ENCODE peak calls at places on chromosomes 5 and 9, in five cellular contexts. One of them, this sample, is unnamed.
A peak's percentile ranks its signal among the peaks of the same experiment; 100 is the strongest.

GRCh38 chr5:178526796-178527457 is 63.3 kb downstream of the COL23A1 start:
- DNase-seq in spleen: peak; percentile 47
- DNase-seq in PC-9: no peak
- DNase-seq in tibial artery: no peak
- DNase-seq in A549: no peak
- DNase-seq in this sample: no peak

GRCh38 chr5:27908341-27908740 is 870.0 kb upstream of the CDH9 start:
- DNase-seq in spleen: no peak
- DNase-seq in PC-9: no peak
- DNase-seq in tibial artery: no peak
- DNase-seq in A549: no peak
- DNase-seq in this sample: no peak

GRCh38 chr5:27462936-27463335 is 424.6 kb upstream of the CDH9 start:
- DNase-seq in spleen: no peak
- DNase-seq in PC-9: no peak
- DNase-seq in tibial artery: no peak
- DNase-seq in A549: no peak
- DNase-seq in this sample: no peak

GRCh38 chr5:181186902-181187499 is 18.0 kb downstream of the TRIM7 start:
- DNase-seq in spleen: peak; percentile 64
- DNase-seq in PC-9: no peak
- DNase-seq in tibial artery: no peak
- DNase-seq in A549: peak; percentile 67
- DNase-seq in this sample: no peak

GRCh38 chr9:137516144-137516917 is 33.9 kb downstream of the PNPLA7 start:
- DNase-seq in spleen: no peak
- DNase-seq in PC-9: no peak
- DNase-seq in tibial artery: no peak
- DNase-seq in A549: no peak
- DNase-seq in this sample: no peak

GRCh38 chr5:137498736-137499505 is at the start of gene SPOCK1:
- DNase-seq in spleen: peak; percentile 87
- DNase-seq in PC-9: peak; percentile 81
- DNase-seq in tibial artery: peak; percentile 60
- DNase-seq in A549: peak; percentile 75
- DNase-seq in this sample: peak; percentile 73

GRCh38 chr5:169945831-169946261 is 34.4 kb downstream of the INSYN2B start:
- DNase-seq in spleen: no peak
- DNase-seq in PC-9: peak; percentile 46
- DNase-seq in tibial artery: peak; percentile 58
- DNase-seq in A549: peak; percentile 22
- DNase-seq in this sample: peak; percentile 29

GRCh38 chr9:21395778-21396717 is 10.8 kb upstream of the IFNA2 start:
- DNase-seq in spleen: peak; percentile 88
- DNase-seq in PC-9: peak; percentile 18
- DNase-seq in tibial artery: peak; percentile 35
- DNase-seq in A549: peak; percentile 42
- DNase-seq in this sample: peak; percentile 52

GRCh38 chr9:125332527-125332926 is 70.9 kb downstream of the GAPVD1 start:
- DNase-seq in spleen: no peak
- DNase-seq in PC-9: no peak
- DNase-seq in tibial artery: no peak
- DNase-seq in A549: no peak
- DNase-seq in this sample: no peak

GRCh38 chr5:175814676-175815075 is 56.7 kb upstream of the CPLX2 start:
- DNase-seq in spleen: peak; percentile 40
- DNase-seq in PC-9: peak; percentile 71
- DNase-seq in tibial artery: no peak
- DNase-seq in A549: peak; percentile 76
- DNase-seq in this sample: peak; percentile 41

GRCh38 chr9:107866912-107867311 is 377.3 kb upstream of the KLF4 start:
- DNase-seq in spleen: no peak
- DNase-seq in PC-9: no peak
- DNase-seq in tibial artery: no peak
- DNase-seq in A549: no peak
- DNase-seq in this sample: no peak

GRCh38 chr9:121914604-121915303 is 178.4 kb downstream of the TTLL11 start:
- DNase-seq in spleen: no peak
- DNase-seq in PC-9: no peak
- DNase-seq in tibial artery: no peak
- DNase-seq in A549: no peak
- DNase-seq in this sample: no peak
- TF ChIP-seq CTCF in spleen: no peak
- TF ChIP-seq CTCF in PC-9: no peak
- TF ChIP-seq CTCF in tibial artery: no peak
- TF ChIP-seq CTCF in A549: no peak
- TF ChIP-seq CTCF in this sample: no peak

GRCh38 chr5:154237946-154238345 is 47.4 kb downstream of the GALNT10 start:
- DNase-seq in spleen: no peak
- DNase-seq in PC-9: no peak
- DNase-seq in tibial artery: no peak
- DNase-seq in A549: no peak
- DNase-seq in this sample: no peak

GRCh38 chr5:154236011-154236410 is 45.5 kb downstream of the GALNT10 start:
- DNase-seq in spleen: no peak
- DNase-seq in PC-9: no peak
- DNase-seq in tibial artery: no peak
- DNase-seq in A549: no peak
- DNase-seq in this sample: no peak

GRCh38 chr5:154238776-154239481 is 48.4 kb downstream of the GALNT10 start:
- DNase-seq in spleen: peak; percentile 84
- DNase-seq in PC-9: no peak
- DNase-seq in tibial artery: no peak
- DNase-seq in A549: no peak
- DNase-seq in this sample: no peak

GRCh38 chr5:154237376-154237743 is 46.8 kb downstream of the GALNT10 start:
- DNase-seq in spleen: no peak
- DNase-seq in PC-9: no peak
- DNase-seq in tibial artery: no peak
- DNase-seq in A549: no peak
- DNase-seq in this sample: no peak

DNA sequence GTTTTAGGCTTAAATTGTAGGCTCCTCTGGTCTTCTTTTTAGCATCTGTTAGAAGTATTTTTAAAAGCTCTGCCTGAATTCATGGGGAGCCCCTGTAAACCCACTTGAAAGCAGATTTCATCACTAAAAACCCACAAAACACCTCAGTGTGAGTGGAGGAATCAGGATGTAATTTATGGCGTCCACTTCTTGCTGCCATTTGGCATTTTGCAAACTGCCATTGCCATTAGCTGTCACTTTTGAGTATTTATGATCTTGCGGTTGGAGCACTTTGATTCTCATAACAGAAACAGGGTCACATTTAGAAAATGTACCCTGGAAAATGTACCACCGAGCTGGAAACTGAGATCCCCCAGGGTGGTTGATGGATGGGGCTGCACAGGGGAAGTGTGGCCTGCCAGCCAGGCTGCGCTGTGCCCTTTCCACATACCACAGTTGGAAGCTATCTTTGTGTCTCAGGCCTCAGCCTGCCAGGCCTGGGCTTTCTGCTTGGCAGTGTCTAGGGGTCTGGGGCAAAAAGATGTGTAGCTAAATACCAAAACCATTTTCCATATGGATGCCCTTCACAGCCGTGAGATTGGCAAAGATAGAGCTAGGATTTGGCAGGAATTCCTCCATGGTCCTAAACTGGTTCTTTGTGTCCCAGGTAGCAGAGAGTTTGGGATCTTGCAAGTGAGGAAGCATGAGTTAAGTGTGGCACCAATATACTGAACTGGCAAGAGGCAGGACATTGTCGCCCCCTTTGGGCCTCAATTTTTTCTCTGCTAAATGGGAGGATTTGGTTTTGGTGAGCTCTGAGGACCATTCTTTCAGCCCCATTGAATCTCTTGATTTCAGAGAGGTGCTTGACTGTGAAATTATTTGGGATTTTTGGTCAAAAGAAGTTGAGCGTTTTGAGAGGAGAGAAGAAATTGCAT is 46.2 kb downstream of the GALNT10 start:
- DNase-seq in spleen: no peak
- DNase-seq in PC-9: no peak
- DNase-seq in tibial artery: no peak
- DNase-seq in A549: no peak
- DNase-seq in this sample: no peak
- H3K4me1 ChIP-seq in spleen: peaks cover 26% of the 10 kb centered on the region
- H3K4me1 ChIP-seq in PC-9: no peaks in the 10 kb centered on the region
- H3K4me1 ChIP-seq in tibial artery: no peaks in the 10 kb centered on the region
- H3K4me1 ChIP-seq in A549: peaks cover 27% of the 10 kb centered on the region
- H3K4me1 ChIP-seq in this sample: peaks cover 7% of the 10 kb centered on the region

GRCh38 chr9:112176410-112177010 is 1.4 kb upstream of the SUSD1 start:
- DNase-seq in spleen: no peak
- DNase-seq in PC-9: no peak
- DNase-seq in tibial artery: no peak
- DNase-seq in A549: peak; percentile 43
- DNase-seq in this sample: no peak

GRCh38 chr9:112174223-112174964 is 703 bp downstream of the SUSD1 start:
- DNase-seq in spleen: peak; percentile 95
- DNase-seq in PC-9: peak; percentile 81
- DNase-seq in tibial artery: no peak
- DNase-seq in A549: peak; percentile 69
- DNase-seq in this sample: peak; percentile 77

GRCh38 chr9:112175796-112176315 is 759 bp upstream of the SUSD1 start:
- DNase-seq in spleen: no peak
- DNase-seq in PC-9: no peak
- DNase-seq in tibial artery: no peak
- DNase-seq in A549: peak; percentile 30
- DNase-seq in this sample: no peak

GRCh38 chr9:112173489-112174222 is 1.4 kb downstream of the SUSD1 start:
- DNase-seq in spleen: no peak
- DNase-seq in PC-9: no peak
- DNase-seq in tibial artery: no peak
- DNase-seq in A549: no peak
- DNase-seq in this sample: no peak

DNA sequence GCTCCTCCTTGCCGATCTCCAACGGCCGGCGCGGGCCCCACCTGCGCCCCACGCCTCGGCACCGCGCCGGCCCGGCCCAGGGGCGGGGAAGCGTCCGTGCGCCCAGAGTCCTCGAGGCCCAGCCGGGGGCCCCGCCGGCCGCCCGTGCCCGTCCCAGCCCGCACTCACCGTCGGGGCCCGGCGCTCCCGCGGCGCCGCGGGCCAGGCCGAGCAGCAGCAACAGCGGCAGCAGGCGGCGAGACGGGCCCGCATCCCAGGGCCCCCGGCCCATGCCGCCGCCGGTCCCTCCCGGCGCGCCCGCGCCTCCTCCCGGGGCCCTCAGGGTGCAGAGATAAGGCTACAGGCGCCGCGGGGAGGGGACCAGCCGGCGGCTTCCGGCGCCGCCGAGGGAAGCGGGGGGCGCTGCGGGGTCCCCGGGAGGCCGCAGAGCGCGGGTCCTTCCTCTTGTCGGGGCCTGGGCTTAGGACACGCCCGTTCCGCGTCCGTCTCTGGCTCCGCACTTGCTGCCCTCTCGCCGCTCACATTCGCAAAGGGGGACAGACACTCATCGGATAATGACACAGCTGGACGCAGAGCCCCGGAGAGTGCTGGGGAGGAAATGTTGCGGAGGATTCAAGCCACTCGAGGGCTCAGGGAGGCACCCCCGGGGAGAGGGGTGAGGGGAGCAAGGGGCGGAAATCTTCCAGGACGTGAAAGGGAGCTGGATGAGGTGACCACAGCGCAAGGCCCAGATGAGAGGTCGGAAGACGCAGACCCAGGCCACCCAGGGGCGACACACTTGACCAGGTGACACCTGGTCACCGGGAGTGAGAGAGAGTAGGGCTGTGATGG is at the start of gene SUSD1:
- DNase-seq in spleen: peak; percentile 90
- DNase-seq in PC-9: peak; percentile 48
- DNase-seq in tibial artery: no peak
- DNase-seq in A549: peak; percentile 35
- DNase-seq in this sample: peak; percentile 51
- H3K4me3 ChIP-seq in spleen: peak within 1 kb of the TSS; percentile 61
- H3K4me3 ChIP-seq in PC-9: peak within 1 kb of the TSS; percentile 84
- H3K4me3 ChIP-seq in tibial artery: peak within 1 kb of the TSS; percentile 62
- H3K4me3 ChIP-seq in A549: peak within 1 kb of the TSS; percentile 87
- H3K4me3 ChIP-seq in this sample: peak within 1 kb of the TSS; percentile 67

GRCh38 chr5:123095694-123096120 is 6.7 kb downstream of the PRDM6 start:
- DNase-seq in spleen: no peak
- DNase-seq in PC-9: no peak
- DNase-seq in tibial artery: no peak
- DNase-seq in A549: no peak
- DNase-seq in this sample: no peak

GRCh38 chr5:123099514-123100151 is 10.6 kb downstream of the PRDM6 start:
- DNase-seq in spleen: no peak
- DNase-seq in PC-9: no peak
- DNase-seq in tibial artery: no peak
- DNase-seq in A549: peak; percentile 60
- DNase-seq in this sample: no peak

GRCh38 chr5:123098767-123099513 is 9.9 kb downstream of the PRDM6 start:
- DNase-seq in spleen: no peak
- DNase-seq in PC-9: no peak
- DNase-seq in tibial artery: no peak
- DNase-seq in A549: peak; percentile 8
- DNase-seq in this sample: no peak

GRCh38 chr5:123097483-123097870 is 8.4 kb downstream of the PRDM6 start:
- DNase-seq in spleen: no peak
- DNase-seq in PC-9: no peak
- DNase-seq in tibial artery: no peak
- DNase-seq in A549: no peak
- DNase-seq in this sample: no peak

DNA sequence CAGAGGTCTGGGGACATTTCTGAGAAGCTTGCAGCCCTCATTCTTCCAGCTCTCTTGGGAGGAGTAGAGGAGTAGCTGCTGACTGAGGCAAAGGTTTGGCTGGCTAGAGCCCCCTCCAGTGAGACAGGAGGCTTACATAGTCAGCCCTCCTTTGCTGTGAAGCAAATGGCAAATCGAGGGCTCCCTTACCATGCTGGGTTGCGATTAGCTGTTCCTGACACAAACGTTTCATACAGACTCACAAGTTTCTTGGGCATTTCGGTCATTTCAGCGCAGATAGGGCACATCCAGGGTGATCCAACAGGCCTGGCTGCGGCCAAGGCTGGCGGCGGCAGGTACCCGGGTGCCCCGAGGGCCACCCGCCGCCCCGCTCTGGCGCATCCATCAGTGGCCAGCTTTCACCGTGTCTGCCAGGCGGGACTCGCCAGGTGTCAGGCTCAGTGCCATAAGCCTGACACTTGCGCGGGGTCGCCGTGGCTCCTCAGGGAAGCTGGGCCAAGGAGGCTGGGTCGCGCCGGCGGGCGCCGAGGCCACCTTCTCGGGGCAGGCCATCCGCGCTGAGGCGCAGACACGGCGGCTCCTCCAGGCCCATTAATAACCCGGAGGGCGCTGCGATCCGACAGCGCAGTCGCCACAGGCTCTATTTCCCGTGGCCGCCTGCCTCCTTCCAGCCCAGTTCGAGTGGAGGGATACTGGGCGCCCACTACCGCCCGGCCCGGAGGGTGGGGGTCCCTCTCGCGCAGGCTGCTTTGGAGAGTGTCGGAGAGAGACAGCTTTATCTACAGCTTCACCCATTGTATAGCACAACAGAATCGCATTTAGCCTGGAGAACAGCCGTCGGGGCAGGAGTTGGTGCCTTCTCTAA is 9.1 kb downstream of the PRDM6 start:
- DNase-seq in spleen: no peak
- DNase-seq in PC-9: no peak
- DNase-seq in tibial artery: no peak
- DNase-seq in A549: no peak
- DNase-seq in this sample: no peak
- TF ChIP-seq CTCF in spleen: no peak
- TF ChIP-seq CTCF in PC-9: no peak
- TF ChIP-seq CTCF in tibial artery: no peak
- TF ChIP-seq CTCF in A549: no peak
- TF ChIP-seq CTCF in this sample: no peak